ENCODE peak calls at places on chromosomes 2 and 18, in four cellular contexts. I is heart right ventricle, Z is lower lobe of right lung, W is PC-3. F is an unnamed sample. For H3K9me3, the result is how much of the 10 kb centered on the place peaks cover.

GRCh38 chr2:19676770-19677169 is 225.0 kb downstream of the TTC32 start:
- DNase-seq in Z (no peak), I (no peak), W (no peak), F (no peak)

GRCh38 chr2:202488671-202489070 is 112.5 kb downstream of the BMPR2 start:
- DNase-seq in W (no peak), Z (no peak), I (no peak), F (no peak)

GRCh38 chr18:36532394-36532793 is 234.9 kb downstream of the FHOD3 start:
- DNase-seq in Z (no peak), W (peak), I (no peak), F (no peak)

GRCh38 chr2:65630643-65631042 is 198.2 kb upstream of the SPRED2 start:
- DNase-seq in I (no peak), W (no peak), Z (no peak), F (no peak)

GRCh38 chr2:102841107-102841840 is 79.4 kb downstream of the TMEM182 start:
- DNase-seq in W (peak), Z (peak), I (peak), F (no peak)

GRCh38 chr2:191905336-191905735 is 58.4 kb upstream of the CAVIN2 start:
- DNase-seq in I (no peak), W (no peak), Z (no peak), F (no peak)

GRCh38 chr2:112814278-112814677 is 22.3 kb downstream of the IL1B start:
- DNase-seq in Z (no peak), I (no peak), W (no peak), F (no peak)

GRCh38 chr18:28514699-28515098 is 337.8 kb upstream of the CDH2 start:
- DNase-seq in W (no peak), I (no peak), Z (no peak), F (no peak)

GRCh38 chr18:78610646-78611045 is 369.0 kb upstream of the SALL3 start:
- DNase-seq in I (no peak), W (no peak), Z (no peak), F (no peak)

DNA sequence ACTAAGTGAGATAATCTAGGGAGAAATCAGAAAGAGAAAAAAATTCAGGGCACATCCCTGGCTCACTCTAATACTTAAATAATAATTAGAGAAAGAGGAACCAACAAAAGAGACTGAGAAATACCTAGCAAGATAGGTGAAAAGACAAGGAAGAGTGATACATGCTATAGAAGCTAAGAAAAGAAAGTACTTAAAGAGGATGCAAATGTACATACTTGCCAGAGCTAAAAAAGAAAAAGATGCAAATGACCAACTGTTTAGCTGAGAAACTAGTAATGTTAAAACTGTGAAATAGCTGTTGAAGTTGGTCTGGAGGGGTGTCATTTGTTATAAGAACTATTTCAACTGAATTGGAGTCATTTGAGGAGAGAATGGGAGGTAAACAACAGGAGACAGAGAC is 412.2 kb downstream of the SPAG16 start:
- DNase-seq in Z (no peak), W (no peak), I (no peak), F (no peak)
- H3K9me3 ChIP-seq in Z (under half), W (under half), I (under half), F (under half)

GRCh38 chr18:50709215-50709614 is 110.6 kb downstream of the MRO start:
- DNase-seq in I (no peak), W (no peak), Z (no peak), F (no peak)
- H3K9me3 ChIP-seq in I (under half), W (under half), Z (under half), F (under half)

DNA sequence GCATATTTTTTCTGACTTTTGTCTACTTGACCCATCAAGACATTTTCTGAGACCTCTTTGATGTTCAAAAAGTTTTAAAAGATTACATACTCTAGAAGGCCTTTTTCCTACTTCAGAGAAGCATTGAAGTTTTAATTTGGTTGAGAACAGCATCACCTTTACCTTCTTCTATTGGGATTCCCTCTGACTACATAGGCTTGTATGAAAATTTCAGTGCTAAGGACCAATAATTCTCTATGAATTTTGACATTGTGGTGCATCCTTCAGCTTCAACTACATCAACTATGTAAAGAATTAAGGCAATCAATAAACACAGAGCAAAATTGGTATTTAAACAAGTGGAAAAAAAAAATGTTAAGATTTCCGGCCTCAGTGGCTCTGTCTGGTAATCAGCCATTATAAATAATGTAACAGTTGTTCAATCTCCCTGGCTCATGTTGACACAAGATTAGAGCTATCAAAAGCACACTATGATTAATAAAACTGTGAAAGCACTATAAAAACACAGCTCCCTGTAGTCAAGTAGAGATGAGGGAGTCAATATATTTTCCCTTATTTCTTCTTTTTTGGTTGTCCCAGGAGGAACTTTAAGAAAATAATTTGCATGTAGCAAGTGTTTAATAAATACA is 627.0 kb upstream of the SYT4 start:
- DNase-seq in I (no peak), W (no peak), Z (no peak), F (no peak)
- H3K9me3 ChIP-seq in I (under half), W (under half), Z (under half), F (under half)

DNA sequence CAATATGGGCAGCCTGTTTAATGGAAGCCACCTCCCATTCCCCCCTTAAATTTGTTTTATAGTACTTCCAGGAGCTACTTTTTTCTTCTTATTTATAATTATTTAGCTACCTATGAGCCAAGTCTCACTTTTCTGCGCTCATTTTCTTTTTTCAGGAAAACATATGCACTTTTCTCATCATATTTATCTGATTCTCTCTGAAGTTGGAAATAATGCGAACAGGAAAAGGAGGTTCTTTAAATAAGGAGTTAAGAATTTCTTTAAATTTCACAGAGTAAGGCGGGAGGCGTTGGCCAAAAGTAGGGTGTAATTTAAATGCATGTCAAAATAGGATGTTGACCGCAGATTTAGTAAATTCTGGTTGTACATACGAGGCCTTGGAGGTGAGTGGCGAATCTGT is 9.9 kb downstream of the TBR1 start:
- DNase-seq in Z (no peak), W (no peak), I (no peak), F (no peak)
- H3K9me3 ChIP-seq in Z (under half), W (under half), I (under half), F (under half)

DNA sequence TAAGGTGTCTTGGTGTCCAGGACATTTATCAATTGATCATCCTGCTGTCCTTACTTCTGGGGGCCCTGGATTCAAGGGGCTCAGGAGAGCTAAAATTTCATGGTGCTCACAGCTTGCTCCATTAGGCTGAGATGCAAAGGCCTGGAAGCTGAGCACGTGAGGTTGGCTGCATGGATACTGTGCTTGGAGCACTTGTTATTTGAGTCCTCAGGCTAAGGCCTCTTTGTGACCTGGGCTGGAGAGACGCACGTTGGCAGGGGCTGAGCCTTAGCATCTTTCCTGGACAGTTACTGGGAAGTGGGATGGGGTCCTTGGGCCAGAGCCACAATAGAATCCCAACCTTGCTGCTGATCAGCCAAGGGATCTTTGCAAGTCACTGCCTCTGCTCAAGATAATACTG is 151.2 kb upstream of the HS6ST1 start:
- DNase-seq in I (no peak), W (no peak), Z (no peak), F (no peak)
- H3K9me3 ChIP-seq in I (under half), W (under half), Z (under half), F (under half)

DNA sequence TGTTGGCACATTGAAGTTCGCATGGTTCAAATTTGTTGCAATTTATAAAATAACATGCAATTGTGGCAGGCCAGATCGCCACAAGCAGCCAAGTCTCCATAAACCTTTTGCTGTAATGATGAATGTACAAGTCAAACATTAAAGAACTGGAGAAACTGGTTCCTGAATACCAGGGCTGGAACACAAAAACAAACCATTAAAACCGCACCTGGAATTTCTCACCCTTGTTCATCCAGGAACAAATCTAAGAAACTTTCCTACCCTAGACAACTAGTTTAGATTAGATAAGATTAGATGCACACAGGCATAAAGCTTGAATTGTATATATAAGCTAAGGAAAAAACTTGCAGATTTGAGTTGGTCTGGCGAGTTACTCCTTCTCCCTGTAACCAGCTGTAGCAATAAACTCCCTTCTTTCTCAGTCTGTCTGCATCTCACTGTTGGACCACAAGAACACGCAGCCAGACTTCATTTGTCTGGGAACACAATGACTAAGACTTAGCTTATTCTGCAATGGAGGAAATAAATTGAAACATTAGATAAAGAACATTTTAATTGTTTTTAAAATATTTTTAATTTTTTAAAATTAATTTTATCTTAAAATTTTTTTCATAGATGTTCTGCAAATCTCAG is 1835.5 kb upstream of the LRRTM1 start:
- DNase-seq in I (no peak), Z (no peak), W (peak), F (no peak)
- H3K9me3 ChIP-seq in I (under half), Z (under half), W (under half), F (under half)

GRCh38 chr2:119790466-119790865 is 30.7 kb downstream of the PTPN4 start:
- DNase-seq in W (no peak), I (no peak), Z (no peak), F (no peak)
- H3K9me3 ChIP-seq in W (under half), I (under half), Z (under half), F (under half)